ENCODE peak calls at places on chromosomes 7 and 10, in nine cellular contexts. One of them, this sample, is unnamed.

GRCh38 chr10:110765513-110766375 is 106.0 kb upstream of the PDCD4 start:
- DNase-seq in stomach: no peak
- DNase-seq in suprapubic skin: no peak
- DNase-seq in sigmoid colon: no peak
- DNase-seq in H1: no peak
- DNase-seq in transverse colon: no peak
- DNase-seq in ovary: no peak
- DNase-seq in HepG2: no peak
- DNase-seq in A549: no peak
- DNase-seq in this sample: no peak

GRCh38 chr7:1533569-1534329 is 3.2 kb downstream of the MAFK start:
- DNase-seq in stomach: peak; percentile 67
- DNase-seq in suprapubic skin: no peak
- DNase-seq in sigmoid colon: peak; percentile 80
- DNase-seq in H1: no peak
- DNase-seq in transverse colon: peak; percentile 59
- DNase-seq in ovary: peak; percentile 60
- DNase-seq in HepG2: no peak
- DNase-seq in A549: peak; percentile 84
- DNase-seq in this sample: no peak

GRCh38 chr10:95290801-95291633 is at the start of gene PDLIM1:
- DNase-seq in stomach: peak; percentile 79
- DNase-seq in suprapubic skin: peak; percentile 86
- DNase-seq in sigmoid colon: peak; percentile 82
- DNase-seq in H1: no peak
- DNase-seq in transverse colon: peak; percentile 89
- DNase-seq in ovary: peak; percentile 31
- DNase-seq in HepG2: peak; percentile 55
- DNase-seq in A549: peak; percentile 82
- DNase-seq in this sample: no peak

GRCh38 chr7:111736475-111736874 is 174.2 kb upstream of the IMMP2L start:
- DNase-seq in stomach: no peak
- DNase-seq in suprapubic skin: no peak
- DNase-seq in sigmoid colon: no peak
- DNase-seq in H1: no peak
- DNase-seq in transverse colon: no peak
- DNase-seq in ovary: no peak
- DNase-seq in HepG2: no peak
- DNase-seq in A549: no peak
- DNase-seq in this sample: no peak

GRCh38 chr10:86064219-86064618 is 302.4 kb downstream of the GRID1 start:
- DNase-seq in stomach: peak; percentile 1
- DNase-seq in suprapubic skin: peak; percentile 41
- DNase-seq in sigmoid colon: peak; percentile 30
- DNase-seq in H1: no peak
- DNase-seq in transverse colon: no peak
- DNase-seq in ovary: no peak
- DNase-seq in HepG2: no peak
- DNase-seq in A549: no peak
- DNase-seq in this sample: no peak

GRCh38 chr10:60521974-60522405 is 132.3 kb upstream of the ANK3 start:
- DNase-seq in stomach: no peak
- DNase-seq in suprapubic skin: no peak
- DNase-seq in sigmoid colon: no peak
- DNase-seq in H1: no peak
- DNase-seq in transverse colon: no peak
- DNase-seq in ovary: no peak
- DNase-seq in HepG2: no peak
- DNase-seq in A549: no peak
- DNase-seq in this sample: no peak

GRCh38 chr7:92612501-92612900 is 22.3 kb upstream of the FAM133B start:
- DNase-seq in stomach: no peak
- DNase-seq in suprapubic skin: no peak
- DNase-seq in sigmoid colon: no peak
- DNase-seq in H1: no peak
- DNase-seq in transverse colon: no peak
- DNase-seq in ovary: no peak
- DNase-seq in HepG2: no peak
- DNase-seq in A549: no peak
- DNase-seq in this sample: no peak

GRCh38 chr10:19638173-19638872 is 177.9 kb upstream of the PLXDC2 start:
- DNase-seq in stomach: no peak
- DNase-seq in suprapubic skin: no peak
- DNase-seq in sigmoid colon: no peak
- DNase-seq in H1: no peak
- DNase-seq in transverse colon: no peak
- DNase-seq in ovary: no peak
- DNase-seq in HepG2: peak; percentile 66
- DNase-seq in A549: peak; percentile 3
- DNase-seq in this sample: peak; percentile 18

GRCh38 chr7:101163281-101164070 is 1.9 kb downstream of the VGF start:
- DNase-seq in stomach: no peak
- DNase-seq in suprapubic skin: no peak
- DNase-seq in sigmoid colon: no peak
- DNase-seq in H1: no peak
- DNase-seq in transverse colon: no peak
- DNase-seq in ovary: no peak
- DNase-seq in HepG2: no peak
- DNase-seq in A549: no peak
- DNase-seq in this sample: no peak

GRCh38 chr10:36779238-36779846 is 346.1 kb upstream of the ANKRD30A start:
- DNase-seq in stomach: no peak
- DNase-seq in suprapubic skin: no peak
- DNase-seq in sigmoid colon: no peak
- DNase-seq in H1: peak; percentile 9
- DNase-seq in transverse colon: peak; percentile 11
- DNase-seq in ovary: no peak
- DNase-seq in HepG2: peak; percentile 30
- DNase-seq in A549: peak; percentile 47
- DNase-seq in this sample: peak; percentile 66

GRCh38 chr10:8055420-8056349 is 1.2 kb downstream of the GATA3 start:
- DNase-seq in stomach: no peak
- DNase-seq in suprapubic skin: no peak
- DNase-seq in sigmoid colon: no peak
- DNase-seq in H1: no peak
- DNase-seq in transverse colon: no peak
- DNase-seq in ovary: no peak
- DNase-seq in HepG2: no peak
- DNase-seq in A549: no peak
- DNase-seq in this sample: no peak

GRCh38 chr7:21580073-21580521 is 37.3 kb downstream of the DNAH11 start:
- DNase-seq in stomach: no peak
- DNase-seq in suprapubic skin: no peak
- DNase-seq in sigmoid colon: no peak
- DNase-seq in H1: no peak
- DNase-seq in transverse colon: no peak
- DNase-seq in ovary: no peak
- DNase-seq in HepG2: no peak
- DNase-seq in A549: no peak
- DNase-seq in this sample: no peak

GRCh38 chr10:84261236-84261635 is 16.4 kb downstream of the RGR start:
- DNase-seq in stomach: no peak
- DNase-seq in suprapubic skin: no peak
- DNase-seq in sigmoid colon: no peak
- DNase-seq in H1: no peak
- DNase-seq in transverse colon: no peak
- DNase-seq in ovary: no peak
- DNase-seq in HepG2: no peak
- DNase-seq in A549: no peak
- DNase-seq in this sample: no peak
- TF ChIP-seq EP300 in stomach: no peak
- TF ChIP-seq EP300 in suprapubic skin: no peak
- TF ChIP-seq EP300 in sigmoid colon: no peak
- TF ChIP-seq EP300 in H1: no peak
- TF ChIP-seq EP300 in transverse colon: no peak
- TF ChIP-seq EP300 in ovary: no peak
- TF ChIP-seq EP300 in HepG2: no peak
- TF ChIP-seq EP300 in A549: no peak
- TF ChIP-seq EP300 in this sample: no peak

DNA sequence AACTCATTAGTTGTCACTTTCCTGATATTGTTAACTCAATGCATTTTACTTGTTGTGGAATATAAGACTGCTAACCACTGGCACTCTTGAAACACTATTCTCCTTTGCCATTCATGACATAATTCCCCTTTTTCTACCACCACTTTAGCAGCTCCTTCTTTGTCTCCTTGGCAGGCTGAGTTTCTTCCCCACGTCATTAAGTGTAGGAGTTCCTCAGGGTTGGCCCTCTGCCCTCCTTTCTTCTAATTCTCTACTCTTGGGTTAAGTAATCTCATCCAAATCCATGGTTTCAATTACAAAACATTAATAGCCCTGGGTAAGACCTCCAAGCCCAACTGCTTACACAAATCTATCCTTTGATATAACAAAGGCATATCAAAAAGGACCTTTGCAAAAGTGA is 175.1 kb downstream of the HGF start:
- DNase-seq in stomach: no peak
- DNase-seq in suprapubic skin: no peak
- DNase-seq in sigmoid colon: no peak
- DNase-seq in H1: no peak
- DNase-seq in transverse colon: no peak
- DNase-seq in ovary: no peak
- DNase-seq in HepG2: no peak
- DNase-seq in A549: no peak
- DNase-seq in this sample: no peak
- TF ChIP-seq EP300 in stomach: no peak
- TF ChIP-seq EP300 in suprapubic skin: no peak
- TF ChIP-seq EP300 in sigmoid colon: no peak
- TF ChIP-seq EP300 in H1: no peak
- TF ChIP-seq EP300 in transverse colon: no peak
- TF ChIP-seq EP300 in ovary: no peak
- TF ChIP-seq EP300 in HepG2: no peak
- TF ChIP-seq EP300 in A549: no peak
- TF ChIP-seq EP300 in this sample: no peak

GRCh38 chr10:117656385-117657367 is 114.1 kb downstream of the EMX2 start:
- DNase-seq in stomach: no peak
- DNase-seq in suprapubic skin: no peak
- DNase-seq in sigmoid colon: no peak
- DNase-seq in H1: no peak
- DNase-seq in transverse colon: no peak
- DNase-seq in ovary: no peak
- DNase-seq in HepG2: no peak
- DNase-seq in A549: no peak
- DNase-seq in this sample: no peak
- TF ChIP-seq EP300 in stomach: no peak
- TF ChIP-seq EP300 in suprapubic skin: no peak
- TF ChIP-seq EP300 in sigmoid colon: no peak
- TF ChIP-seq EP300 in H1: no peak
- TF ChIP-seq EP300 in transverse colon: no peak
- TF ChIP-seq EP300 in ovary: no peak
- TF ChIP-seq EP300 in HepG2: no peak
- TF ChIP-seq EP300 in A549: no peak
- TF ChIP-seq EP300 in this sample: no peak

GRCh38 chr10:17062493-17063487 is 66.8 kb downstream of the CUBN start:
- DNase-seq in stomach: no peak
- DNase-seq in suprapubic skin: peak; percentile 82
- DNase-seq in sigmoid colon: peak; percentile 69
- DNase-seq in H1: peak; percentile 2
- DNase-seq in transverse colon: no peak
- DNase-seq in ovary: peak; percentile 46
- DNase-seq in HepG2: peak; percentile 76
- DNase-seq in A549: peak; percentile 58
- DNase-seq in this sample: peak; percentile 43
- TF ChIP-seq EP300 in stomach: no peak
- TF ChIP-seq EP300 in suprapubic skin: no peak
- TF ChIP-seq EP300 in sigmoid colon: no peak
- TF ChIP-seq EP300 in H1: no peak
- TF ChIP-seq EP300 in transverse colon: no peak
- TF ChIP-seq EP300 in ovary: no peak
- TF ChIP-seq EP300 in HepG2: no peak
- TF ChIP-seq EP300 in A549: no peak
- TF ChIP-seq EP300 in this sample: no peak

GRCh38 chr7:80622531-80622930 is 15.9 kb upstream of the CD36 start:
- DNase-seq in stomach: no peak
- DNase-seq in suprapubic skin: no peak
- DNase-seq in sigmoid colon: no peak
- DNase-seq in H1: no peak
- DNase-seq in transverse colon: no peak
- DNase-seq in ovary: no peak
- DNase-seq in HepG2: no peak
- DNase-seq in A549: no peak
- DNase-seq in this sample: no peak
- TF ChIP-seq EP300 in stomach: no peak
- TF ChIP-seq EP300 in suprapubic skin: no peak
- TF ChIP-seq EP300 in sigmoid colon: no peak
- TF ChIP-seq EP300 in H1: no peak
- TF ChIP-seq EP300 in transverse colon: no peak
- TF ChIP-seq EP300 in ovary: no peak
- TF ChIP-seq EP300 in HepG2: no peak
- TF ChIP-seq EP300 in A549: no peak
- TF ChIP-seq EP300 in this sample: no peak

This sample was measured in tibial nerve.